ENCODE peak calls at places on chromosomes 16 and 17, in eight cellular contexts. M is transverse colon, J is K562, O is esophagus muscularis mucosa, H is SK-N-SH, P is upper lobe of left lung, X is GM23338, E is HepG2. G is an unnamed sample.

GRCh38 chr17:82772026-82772425 is 20.2 kb downstream of the TBCD start:
- DNase-seq in M (peak), J (no peak), O (no peak), H (no peak), P (no peak), X (no peak), E (peak), G (no peak)

GRCh38 chr16:2019919-2020831 is 590 bp downstream of the NPW start:
- DNase-seq in M (no peak), J (peak), O (no peak), H (peak), P (peak), X (peak), E (no peak), G (no peak)

GRCh38 chr16:82016268-82016667 is 5.0 kb upstream of the SDR42E1 start:
- DNase-seq in M (no peak), J (peak), O (no peak), H (peak), P (no peak), X (peak), E (no peak), G (no peak)

GRCh38 chr16:9364721-9365693 is 273.6 kb downstream of the HAPSTR1 start:
- DNase-seq in M (peak), J (no peak), O (peak), H (peak), P (no peak), X (no peak), E (peak), G (no peak)

GRCh38 chr17:59439261-59439660 is 107.8 kb downstream of the YPEL2 start:
- DNase-seq in M (no peak), J (no peak), O (no peak), H (no peak), P (no peak), X (peak), E (no peak), G (no peak)

GRCh38 chr17:69473801-69474170 is 59.3 kb downstream of the MAP2K6 start:
- DNase-seq in M (no peak), J (no peak), O (no peak), H (no peak), P (no peak), X (no peak), E (no peak), G (no peak)

GRCh38 chr17:7021993-7022778 is 664 bp upstream of the BCL6B start:
- DNase-seq in M (peak), J (peak), O (peak), H (peak), P (peak), X (peak), E (no peak), G (peak)

GRCh38 chr17:67386965-67387551 is 10.0 kb downstream of the PITPNC1 start:
- DNase-seq in M (peak), J (peak), O (no peak), H (peak), P (peak), X (peak), E (peak), G (no peak)

GRCh38 chr17:5587431-5588032 is 3.2 kb upstream of the NLRP1 start:
- DNase-seq in M (peak), J (peak), O (peak), H (peak), P (no peak), X (peak), E (peak), G (no peak)

GRCh38 chr16:85570735-85571562 is 42.2 kb upstream of the GSE1 start:
- DNase-seq in M (peak), J (peak), O (no peak), H (no peak), P (peak), X (no peak), E (no peak), G (peak)

GRCh38 chr17:50060951-50061712 is 5.2 kb downstream of the ITGA3 start:
- DNase-seq in M (peak), J (no peak), O (no peak), H (no peak), P (no peak), X (no peak), E (no peak), G (no peak)

GRCh38 chr16:2039286-2040030 is 8.2 kb downstream of the NTHL1 start:
- DNase-seq in M (peak), J (no peak), O (peak), H (peak), P (peak), X (no peak), E (peak), G (no peak)

GRCh38 chr17:17700251-17700969 is 19.2 kb downstream of the RAI1 start:
- DNase-seq in M (peak), J (peak), O (no peak), H (no peak), P (peak), X (peak), E (no peak), G (no peak)

GRCh38 chr17:81043725-81044427 is 8.9 kb downstream of the BAIAP2 start:
- DNase-seq in M (no peak), J (no peak), O (no peak), H (peak), P (peak), X (peak), E (peak), G (no peak)

GRCh38 chr17:47230864-47231263 is 21.7 kb downstream of the MYL4 start:
- DNase-seq in M (no peak), J (no peak), O (no peak), H (no peak), P (no peak), X (no peak), E (no peak), G (no peak)

GRCh38 chr16:50305441-50306061 is 39.2 kb downstream of the ADCY7 start:
- DNase-seq in M (no peak), J (no peak), O (no peak), H (peak), P (peak), X (no peak), E (no peak), G (peak)

GRCh38 chr17:42553161-42553818 is 567 bp downstream of the HSD17B1 start:
- DNase-seq in M (no peak), J (peak), O (no peak), H (peak), P (peak), X (peak), E (no peak), G (no peak)

GRCh38 chr17:6752068-6752909 is 3.6 kb upstream of the XAF1 start:
- DNase-seq in M (peak), J (no peak), O (no peak), H (no peak), P (no peak), X (no peak), E (peak), G (no peak)

GRCh38 chr16:56102159-56102798 is 89.0 kb upstream of the GNAO1 start:
- DNase-seq in M (peak), J (no peak), O (peak), H (peak), P (peak), X (peak), E (no peak), G (no peak)

GRCh38 chr16:85183564-85183963 is 71.3 kb upstream of the CIBAR2 start:
- DNase-seq in M (no peak), J (no peak), O (no peak), H (no peak), P (no peak), X (no peak), E (no peak), G (no peak)

GRCh38 chr16:35510701-35511100 is 2051.3 kb downstream of the TP53TG3F start:
- DNase-seq in M (no peak), J (no peak), O (no peak), H (no peak), P (no peak), X (no peak), E (no peak), G (no peak)

GRCh38 chr16:54136276-54136625 is 150.3 kb downstream of the IRX3 start:
- DNase-seq in M (no peak), J (no peak), O (no peak), H (no peak), P (no peak), X (no peak), E (no peak), G (no peak)

GRCh38 chr16:73265124-73265838 is 217.4 kb upstream of the ZFHX3 start:
- DNase-seq in M (no peak), J (peak), O (no peak), H (no peak), P (no peak), X (peak), E (no peak), G (no peak)

GRCh38 chr16:122342-122741 is 16.1 kb downstream of the NPRL3 start:
- DNase-seq in M (no peak), J (no peak), O (no peak), H (no peak), P (no peak), X (no peak), E (no peak), G (no peak)

GRCh38 chr17:45437461-45438283 is 5.0 kb upstream of the ARHGAP27 start:
- DNase-seq in M (no peak), J (no peak), O (no peak), H (peak), P (peak), X (no peak), E (no peak), G (no peak)

GRCh38 chr17:38868095-38868967 is 1.5 kb upstream of the LASP1 start:
- DNase-seq in M (peak), J (no peak), O (no peak), H (no peak), P (no peak), X (peak), E (peak), G (no peak)

GRCh38 chr16:77223184-77223583 is 24.0 kb downstream of the SYCE1L start:
- DNase-seq in M (no peak), J (peak), O (no peak), H (peak), P (no peak), X (peak), E (no peak), G (no peak)

GRCh38 chr17:35841505-35841904 is 27.2 kb downstream of the HEATR9 start:
- DNase-seq in M (no peak), J (no peak), O (no peak), H (no peak), P (no peak), X (no peak), E (no peak), G (no peak)

GRCh38 chr16:81723098-81723723 is 55.9 kb upstream of the PLCG2 start:
- DNase-seq in M (no peak), J (peak), O (no peak), H (peak), P (no peak), X (peak), E (peak), G (no peak)

GRCh38 chr17:7782237-7782636 is 51.8 kb upstream of the KDM6B start:
- DNase-seq in M (no peak), J (no peak), O (no peak), H (no peak), P (no peak), X (no peak), E (no peak), G (no peak)

GRCh38 chr17:58161566-58161965 is 5.2 kb upstream of the OR4D2 start:
- DNase-seq in M (no peak), J (no peak), O (no peak), H (no peak), P (no peak), X (no peak), E (no peak), G (no peak)

GRCh38 chr17:58153046-58153445 is 4.9 kb downstream of the OR4D1 start:
- DNase-seq in M (peak), J (no peak), O (no peak), H (no peak), P (no peak), X (no peak), E (no peak), G (no peak)

GRCh38 chr17:58158181-58158580 is 8.6 kb upstream of the OR4D2 start:
- DNase-seq in M (no peak), J (no peak), O (no peak), H (no peak), P (no peak), X (no peak), E (no peak), G (no peak)

GRCh38 chr17:58156839-58157803 is 8.9 kb downstream of the OR4D1 start:
- DNase-seq in M (peak), J (peak), O (no peak), H (peak), P (peak), X (peak), E (no peak), G (peak)
- TF ChIP-seq POLR2AphosphoS5 in M (no peak), J (no peak), O (no peak), H (no peak), P (no peak), X (peak), E (no peak), G (no peak)

GRCh38 chr17:57273471-57273870 is 17.1 kb downstream of the MSI2 start:
- DNase-seq in M (no peak), J (no peak), O (no peak), H (no peak), P (no peak), X (no peak), E (no peak), G (no peak)
- TF ChIP-seq POLR2AphosphoS5 in M (no peak), J (no peak), O (no peak), H (no peak), P (no peak), X (no peak), E (no peak), G (no peak)

DNA sequence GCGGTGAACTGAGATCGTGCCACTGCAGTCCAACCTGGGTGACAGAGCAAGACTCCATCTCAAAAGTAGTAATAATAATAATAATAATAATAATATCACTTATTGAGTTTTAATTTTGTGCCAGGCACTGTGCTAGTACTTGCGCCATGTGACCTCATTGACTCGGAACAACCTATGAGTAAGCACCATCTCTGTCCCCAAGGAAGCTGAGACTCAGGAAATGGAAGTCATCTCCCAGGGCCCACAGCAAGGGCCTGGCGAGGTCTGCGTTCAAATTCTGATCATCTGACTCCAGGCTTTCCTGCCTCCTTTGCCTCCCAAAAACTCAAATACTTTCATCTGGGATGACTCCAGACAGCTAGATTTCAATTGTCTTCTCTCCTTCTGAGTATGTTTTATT is 162.9 kb downstream of the SEC14L1 start:
- DNase-seq in M (no peak), J (no peak), O (no peak), H (no peak), P (no peak), X (no peak), E (no peak), G (no peak)
- TF ChIP-seq POLR2AphosphoS5 in M (no peak), J (no peak), O (no peak), H (no peak), P (no peak), X (no peak), E (no peak), G (no peak)

GRCh38 chr17:41548844-41549595 is 20.9 kb upstream of the KRT19 start:
- DNase-seq in M (peak), J (peak), O (peak), H (peak), P (peak), X (peak), E (peak), G (peak)
- TF ChIP-seq POLR2AphosphoS5 in M (peak), J (no peak), O (no peak), H (no peak), P (no peak), X (no peak), E (no peak), G (no peak)

DNA sequence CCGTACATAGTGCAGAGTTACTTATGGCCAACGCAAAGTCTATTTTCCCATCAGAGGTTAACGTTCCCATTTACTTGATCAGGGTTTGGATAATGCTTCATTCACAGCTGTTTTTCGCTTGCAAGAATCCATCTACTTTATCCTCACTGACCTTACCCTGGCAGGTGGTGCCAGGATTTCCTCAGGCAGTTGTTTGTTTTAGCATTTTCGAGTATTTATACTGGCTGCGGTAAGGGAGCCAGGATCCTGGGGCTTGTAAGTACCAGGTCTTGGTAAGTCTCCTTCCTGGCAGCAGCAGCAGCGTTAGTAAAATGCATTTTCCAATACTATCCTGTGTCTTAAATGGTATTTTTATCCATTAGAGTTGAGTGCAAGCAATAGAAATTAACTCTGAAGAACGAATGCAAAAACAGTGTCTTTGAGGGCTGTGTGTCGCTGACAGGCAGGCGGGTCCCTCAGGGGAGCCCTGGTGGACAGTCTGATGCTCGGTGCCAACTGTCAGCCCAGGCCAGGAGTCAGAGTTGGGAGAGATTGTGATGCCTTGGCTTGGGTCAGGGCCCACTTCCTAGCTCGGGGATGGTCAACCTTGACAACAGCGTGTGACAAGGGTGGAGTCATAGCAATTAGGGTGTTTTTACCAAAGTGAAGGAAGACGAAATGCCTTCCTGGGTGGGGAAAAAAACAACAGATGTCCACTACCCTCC is 92.4 kb upstream of the HSBP1 start:
- DNase-seq in M (no peak), J (no peak), O (no peak), H (no peak), P (peak), X (no peak), E (no peak), G (no peak)
- TF ChIP-seq POLR2AphosphoS5 in M (no peak), J (no peak), O (no peak), H (no peak), P (peak), X (no peak), E (no peak), G (no peak)

GRCh38 chr17:2009737-2010136 is 15.4 kb downstream of the RTN4RL1 start:
- DNase-seq in M (no peak), J (no peak), O (no peak), H (no peak), P (no peak), X (no peak), E (no peak), G (no peak)

GRCh38 chr17:2012499-2012898 is 12.6 kb downstream of the RTN4RL1 start:
- DNase-seq in M (no peak), J (no peak), O (no peak), H (no peak), P (no peak), X (no peak), E (no peak), G (no peak)

GRCh38 chr17:2008332-2009126 is 16.6 kb downstream of the RTN4RL1 start:
- DNase-seq in M (peak), J (no peak), O (no peak), H (no peak), P (no peak), X (no peak), E (no peak), G (no peak)

GRCh38 chr17:2013994-2014317 is 11.2 kb downstream of the RTN4RL1 start:
- DNase-seq in M (no peak), J (no peak), O (no peak), H (no peak), P (no peak), X (no peak), E (no peak), G (no peak)

GRCh38 chr17:2011421-2012371 is 13.4 kb downstream of the RTN4RL1 start:
- DNase-seq in M (peak), J (no peak), O (no peak), H (no peak), P (no peak), X (peak), E (no peak), G (no peak)
- TF ChIP-seq POLR2AphosphoS5 in M (no peak), J (no peak), O (no peak), H (no peak), P (no peak), X (no peak), E (no peak), G (no peak)

G was measured in GM12891.